ENCODE peak calls at places on chromosomes 1 and 21, in seven cellular contexts. One of them, this sample, is unnamed.

GRCh38 chr1:192936313-192937018 is 122.7 kb downstream of the UCHL5 start:
- DNase-seq in bronchial epithelial cell: no peak
- DNase-seq in upper lobe of left lung: no peak
- DNase-seq in ovary: no peak
- DNase-seq in heart left ventricle: no peak
- DNase-seq in neural crest cell: no peak
- DNase-seq in lower lobe of right lung: no peak
- DNase-seq in this sample: no peak

GRCh38 chr1:52127181-52128175 is 14.4 kb upstream of the ZFYVE9 start:
- DNase-seq in bronchial epithelial cell: peak
- DNase-seq in upper lobe of left lung: peak
- DNase-seq in ovary: no peak
- DNase-seq in heart left ventricle: peak
- DNase-seq in neural crest cell: peak
- DNase-seq in lower lobe of right lung: no peak
- DNase-seq in this sample: peak

GRCh38 chr1:157240495-157241184 is 102.4 kb upstream of the ETV3 start:
- DNase-seq in bronchial epithelial cell: no peak
- DNase-seq in upper lobe of left lung: peak
- DNase-seq in ovary: no peak
- DNase-seq in heart left ventricle: no peak
- DNase-seq in neural crest cell: no peak
- DNase-seq in lower lobe of right lung: peak
- DNase-seq in this sample: no peak

GRCh38 chr1:204363335-204364114 is 3.8 kb upstream of the PLEKHA6 start:
- DNase-seq in bronchial epithelial cell: peak
- DNase-seq in upper lobe of left lung: peak
- DNase-seq in ovary: peak
- DNase-seq in heart left ventricle: peak
- DNase-seq in neural crest cell: peak
- DNase-seq in lower lobe of right lung: peak
- DNase-seq in this sample: no peak

GRCh38 chr1:9890224-9890731 is 19.8 kb downstream of the CTNNBIP1 start:
- DNase-seq in bronchial epithelial cell: peak
- DNase-seq in upper lobe of left lung: no peak
- DNase-seq in ovary: peak
- DNase-seq in heart left ventricle: peak
- DNase-seq in neural crest cell: no peak
- DNase-seq in lower lobe of right lung: no peak
- DNase-seq in this sample: no peak

GRCh38 chr1:168316142-168316541 is 35.5 kb downstream of the TBX19 start:
- DNase-seq in bronchial epithelial cell: no peak
- DNase-seq in upper lobe of left lung: no peak
- DNase-seq in ovary: no peak
- DNase-seq in heart left ventricle: no peak
- DNase-seq in neural crest cell: no peak
- DNase-seq in lower lobe of right lung: no peak
- DNase-seq in this sample: no peak

GRCh38 chr1:22662318-22662717 is 9.3 kb downstream of the C1QB start:
- DNase-seq in bronchial epithelial cell: peak
- DNase-seq in upper lobe of left lung: peak
- DNase-seq in ovary: no peak
- DNase-seq in heart left ventricle: no peak
- DNase-seq in neural crest cell: no peak
- DNase-seq in lower lobe of right lung: no peak
- DNase-seq in this sample: no peak

GRCh38 chr1:192764675-192765074 is 44.2 kb upstream of the RGS2 start:
- DNase-seq in bronchial epithelial cell: no peak
- DNase-seq in upper lobe of left lung: no peak
- DNase-seq in ovary: no peak
- DNase-seq in heart left ventricle: no peak
- DNase-seq in neural crest cell: no peak
- DNase-seq in lower lobe of right lung: no peak
- DNase-seq in this sample: no peak

GRCh38 chr1:9732123-9732971 is 80.8 kb downstream of the PIK3CD start:
- DNase-seq in bronchial epithelial cell: peak
- DNase-seq in upper lobe of left lung: no peak
- DNase-seq in ovary: no peak
- DNase-seq in heart left ventricle: no peak
- DNase-seq in neural crest cell: no peak
- DNase-seq in lower lobe of right lung: no peak
- DNase-seq in this sample: no peak

GRCh38 chr1:112638109-112638426 is 18.4 kb downstream of the CAPZA1 start:
- DNase-seq in bronchial epithelial cell: peak
- DNase-seq in upper lobe of left lung: no peak
- DNase-seq in ovary: no peak
- DNase-seq in heart left ventricle: no peak
- DNase-seq in neural crest cell: no peak
- DNase-seq in lower lobe of right lung: no peak
- DNase-seq in this sample: no peak

GRCh38 chr1:61152066-61152465 is 69.7 kb downstream of the NFIA start:
- DNase-seq in bronchial epithelial cell: no peak
- DNase-seq in upper lobe of left lung: no peak
- DNase-seq in ovary: no peak
- DNase-seq in heart left ventricle: no peak
- DNase-seq in neural crest cell: no peak
- DNase-seq in lower lobe of right lung: no peak
- DNase-seq in this sample: no peak

GRCh38 chr1:20442920-20443625 is 42.9 kb downstream of the CAMK2N1 start:
- DNase-seq in bronchial epithelial cell: no peak
- DNase-seq in upper lobe of left lung: no peak
- DNase-seq in ovary: no peak
- DNase-seq in heart left ventricle: no peak
- DNase-seq in neural crest cell: no peak
- DNase-seq in lower lobe of right lung: no peak
- DNase-seq in this sample: no peak

GRCh38 chr21:16241021-16241420 is 511.2 kb downstream of the USP25 start:
- DNase-seq in bronchial epithelial cell: no peak
- DNase-seq in upper lobe of left lung: no peak
- DNase-seq in ovary: no peak
- DNase-seq in heart left ventricle: no peak
- DNase-seq in neural crest cell: no peak
- DNase-seq in lower lobe of right lung: no peak
- DNase-seq in this sample: no peak

GRCh38 chr1:202577381-202577780 is 132.9 kb downstream of the SYT2 start:
- DNase-seq in bronchial epithelial cell: peak
- DNase-seq in upper lobe of left lung: no peak
- DNase-seq in ovary: no peak
- DNase-seq in heart left ventricle: no peak
- DNase-seq in neural crest cell: no peak
- DNase-seq in lower lobe of right lung: no peak
- DNase-seq in this sample: no peak

GRCh38 chr21:36606292-36606982 is 92.5 kb upstream of the SIM2 start:
- DNase-seq in bronchial epithelial cell: no peak
- DNase-seq in upper lobe of left lung: no peak
- DNase-seq in ovary: no peak
- DNase-seq in heart left ventricle: no peak
- DNase-seq in neural crest cell: no peak
- DNase-seq in lower lobe of right lung: no peak
- DNase-seq in this sample: no peak

GRCh38 chr1:64348270-64348669 is 121.7 kb upstream of the CACHD1 start:
- DNase-seq in bronchial epithelial cell: no peak
- DNase-seq in upper lobe of left lung: no peak
- DNase-seq in ovary: no peak
- DNase-seq in heart left ventricle: no peak
- DNase-seq in neural crest cell: no peak
- DNase-seq in lower lobe of right lung: no peak
- DNase-seq in this sample: no peak

DNA sequence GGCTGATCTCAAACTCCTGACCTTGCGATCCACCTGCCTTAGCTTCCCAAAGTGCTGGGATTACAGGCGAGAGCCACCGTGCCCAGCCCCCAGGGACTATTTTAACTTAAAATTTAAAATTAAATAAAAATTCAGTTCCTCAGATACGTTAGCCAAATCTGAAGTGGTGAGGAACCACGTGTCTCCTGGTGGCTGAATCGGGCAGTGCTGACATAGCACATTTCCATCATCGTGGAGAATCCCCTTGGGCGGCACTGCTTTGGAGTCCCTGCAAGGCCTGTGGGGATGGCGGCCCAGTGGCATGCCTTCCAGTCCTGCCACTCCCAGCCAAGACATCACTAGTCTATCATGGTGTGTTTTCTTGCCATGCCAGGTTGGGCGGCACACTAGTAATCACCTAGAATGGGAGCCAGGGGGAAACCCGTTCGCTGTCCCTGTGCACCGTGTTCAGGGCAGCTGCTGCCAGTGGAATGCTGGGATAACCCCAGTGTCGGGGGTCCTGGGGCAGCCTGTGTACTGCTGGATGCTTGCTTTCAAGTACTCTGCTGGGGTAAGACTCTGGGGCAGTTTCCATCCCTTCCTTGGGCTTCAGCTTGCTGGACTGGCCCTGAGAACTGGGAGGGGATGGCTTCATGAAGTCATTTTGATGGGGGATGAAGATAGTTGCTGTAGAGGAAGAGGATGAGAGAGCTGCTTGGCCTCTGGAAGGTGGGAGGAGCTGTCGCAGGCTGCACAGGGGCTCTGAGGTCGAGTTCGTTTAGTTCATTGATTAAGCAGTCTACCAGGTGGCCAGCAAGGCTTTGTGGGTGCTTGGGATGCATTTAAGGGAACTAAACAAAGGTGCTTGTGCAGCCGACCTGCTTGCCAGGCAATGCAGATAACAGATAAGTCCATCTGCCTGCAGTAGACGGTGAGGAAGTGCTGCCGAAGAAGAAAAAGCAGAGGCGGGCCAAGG is 4.6 kb downstream of the ZBTB48 start:
- DNase-seq in bronchial epithelial cell: no peak
- DNase-seq in upper lobe of left lung: no peak
- DNase-seq in ovary: no peak
- DNase-seq in heart left ventricle: no peak
- DNase-seq in neural crest cell: no peak
- DNase-seq in lower lobe of right lung: no peak
- DNase-seq in this sample: no peak
- TF ChIP-seq CTCF in bronchial epithelial cell: no peak
- TF ChIP-seq CTCF in upper lobe of left lung: peak
- TF ChIP-seq CTCF in ovary: no peak
- TF ChIP-seq CTCF in heart left ventricle: no peak
- TF ChIP-seq CTCF in neural crest cell: peak
- TF ChIP-seq CTCF in lower lobe of right lung: no peak
- TF ChIP-seq CTCF in this sample: no peak

GRCh38 chr1:16903458-16903796 is 7.6 kb downstream of the RNU1-2 start:
- DNase-seq in bronchial epithelial cell: no peak
- DNase-seq in upper lobe of left lung: no peak
- DNase-seq in ovary: no peak
- DNase-seq in heart left ventricle: no peak
- DNase-seq in neural crest cell: no peak
- DNase-seq in lower lobe of right lung: no peak
- DNase-seq in this sample: no peak

GRCh38 chr1:16904560-16905111 is 8.9 kb downstream of the RNU1-2 start:
- DNase-seq in bronchial epithelial cell: peak
- DNase-seq in upper lobe of left lung: peak
- DNase-seq in ovary: peak
- DNase-seq in heart left ventricle: peak
- DNase-seq in neural crest cell: peak
- DNase-seq in lower lobe of right lung: peak
- DNase-seq in this sample: peak

GRCh38 chr1:16903054-16903453 is 7.3 kb downstream of the RNU1-2 start:
- DNase-seq in bronchial epithelial cell: peak
- DNase-seq in upper lobe of left lung: no peak
- DNase-seq in ovary: no peak
- DNase-seq in heart left ventricle: no peak
- DNase-seq in neural crest cell: no peak
- DNase-seq in lower lobe of right lung: no peak
- DNase-seq in this sample: no peak

GRCh38 chr1:16905112-16905855 is 9.5 kb downstream of the RNU1-2 start:
- DNase-seq in bronchial epithelial cell: peak
- DNase-seq in upper lobe of left lung: no peak
- DNase-seq in ovary: no peak
- DNase-seq in heart left ventricle: no peak
- DNase-seq in neural crest cell: peak
- DNase-seq in lower lobe of right lung: no peak
- DNase-seq in this sample: peak

DNA sequence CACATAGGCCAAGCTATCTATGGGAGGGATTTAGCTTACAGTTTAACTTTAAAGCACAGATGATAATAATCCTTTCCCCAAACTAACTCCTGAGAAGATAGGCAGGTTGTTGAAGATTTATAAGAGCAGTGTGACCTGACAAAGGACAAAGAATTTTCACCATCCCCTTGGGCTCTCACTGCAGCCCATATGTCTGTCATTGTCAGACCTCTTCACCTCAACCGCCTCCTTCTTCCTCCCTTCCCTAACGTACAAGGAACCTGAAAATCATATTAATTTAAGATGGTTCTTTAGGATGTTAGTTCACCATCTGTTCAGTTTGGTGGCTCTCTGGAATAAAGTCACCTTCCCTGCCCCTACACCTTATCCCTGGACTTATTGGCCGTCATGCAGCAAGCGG is 5.0 kb downstream of the RNU1-2 start:
- DNase-seq in bronchial epithelial cell: no peak
- DNase-seq in upper lobe of left lung: no peak
- DNase-seq in ovary: no peak
- DNase-seq in heart left ventricle: no peak
- DNase-seq in neural crest cell: no peak
- DNase-seq in lower lobe of right lung: no peak
- DNase-seq in this sample: no peak
- TF ChIP-seq CTCF in bronchial epithelial cell: peak
- TF ChIP-seq CTCF in upper lobe of left lung: peak
- TF ChIP-seq CTCF in ovary: no peak
- TF ChIP-seq CTCF in heart left ventricle: no peak
- TF ChIP-seq CTCF in neural crest cell: peak
- TF ChIP-seq CTCF in lower lobe of right lung: no peak
- TF ChIP-seq CTCF in this sample: peak

GRCh38 chr1:26584022-26584485 is 54.5 kb downstream of the RPS6KA1 start:
- DNase-seq in bronchial epithelial cell: peak
- DNase-seq in upper lobe of left lung: no peak
- DNase-seq in ovary: no peak
- DNase-seq in heart left ventricle: no peak
- DNase-seq in neural crest cell: no peak
- DNase-seq in lower lobe of right lung: no peak
- DNase-seq in this sample: no peak
- TF ChIP-seq CTCF in bronchial epithelial cell: peak
- TF ChIP-seq CTCF in upper lobe of left lung: no peak
- TF ChIP-seq CTCF in ovary: no peak
- TF ChIP-seq CTCF in heart left ventricle: no peak
- TF ChIP-seq CTCF in neural crest cell: no peak
- TF ChIP-seq CTCF in lower lobe of right lung: no peak
- TF ChIP-seq CTCF in this sample: peak

DNA sequence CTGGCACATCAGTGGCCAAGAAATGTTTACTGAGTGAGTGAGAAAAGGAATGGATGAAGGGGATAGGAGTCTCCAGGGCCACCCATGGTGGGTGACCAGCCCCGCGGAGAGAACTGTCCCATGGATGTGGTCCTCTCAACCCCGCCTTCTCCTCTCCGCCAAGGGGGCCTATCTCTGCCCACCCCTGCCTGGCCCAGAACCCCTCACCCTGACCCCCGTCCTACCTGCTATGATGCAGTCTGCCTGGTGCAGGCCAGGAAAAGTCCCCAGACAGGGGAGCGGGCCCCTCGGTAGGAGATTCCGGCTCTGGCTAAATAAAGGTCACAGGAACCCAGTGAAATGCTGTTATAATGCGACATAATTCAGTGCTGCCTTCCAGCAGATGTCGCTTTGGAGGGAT is 107.6 kb downstream of the PTPRU start:
- DNase-seq in bronchial epithelial cell: no peak
- DNase-seq in upper lobe of left lung: no peak
- DNase-seq in ovary: no peak
- DNase-seq in heart left ventricle: no peak
- DNase-seq in neural crest cell: no peak
- DNase-seq in lower lobe of right lung: no peak
- DNase-seq in this sample: no peak
- TF ChIP-seq CTCF in bronchial epithelial cell: no peak
- TF ChIP-seq CTCF in upper lobe of left lung: no peak
- TF ChIP-seq CTCF in ovary: no peak
- TF ChIP-seq CTCF in heart left ventricle: no peak
- TF ChIP-seq CTCF in neural crest cell: no peak
- TF ChIP-seq CTCF in lower lobe of right lung: no peak
- TF ChIP-seq CTCF in this sample: no peak